ENCODE peak calls at places on chromosomes 7 and 10, in four cellular contexts. One of them, this sample, is unnamed.

GRCh38 chr7:128879939-128880746 is 17.5 kb downstream of the ATP6V1F start:
- DNase-seq in esophagus muscularis mucosa: no peak
- DNase-seq in naive thymus-derived CD8-positive, alpha-beta T cell: no peak
- DNase-seq in activated T-helper 1 cell treated with Interleukin-2 at 50 U/mL for 16 hours: no peak
- DNase-seq in this sample: no peak

GRCh38 chr10:78754269-78755074 is 314.3 kb upstream of the ZMIZ1 start:
- DNase-seq in esophagus muscularis mucosa: no peak
- DNase-seq in naive thymus-derived CD8-positive, alpha-beta T cell: no peak
- DNase-seq in activated T-helper 1 cell treated with Interleukin-2 at 50 U/mL for 16 hours: no peak
- DNase-seq in this sample: no peak

GRCh38 chr7:45573636-45574470 is at the start of gene ADCY1:
- DNase-seq in esophagus muscularis mucosa: no peak
- DNase-seq in naive thymus-derived CD8-positive, alpha-beta T cell: no peak
- DNase-seq in activated T-helper 1 cell treated with Interleukin-2 at 50 U/mL for 16 hours: no peak
- DNase-seq in this sample: no peak

GRCh38 chr7:69211739-69212138 is 386.5 kb upstream of the AUTS2 start:
- DNase-seq in esophagus muscularis mucosa: no peak
- DNase-seq in naive thymus-derived CD8-positive, alpha-beta T cell: no peak
- DNase-seq in activated T-helper 1 cell treated with Interleukin-2 at 50 U/mL for 16 hours: no peak
- DNase-seq in this sample: no peak

GRCh38 chr10:6044651-6045599 is 17.2 kb downstream of the IL2RA start:
- DNase-seq in esophagus muscularis mucosa: peak
- DNase-seq in naive thymus-derived CD8-positive, alpha-beta T cell: no peak
- DNase-seq in activated T-helper 1 cell treated with Interleukin-2 at 50 U/mL for 16 hours: no peak
- DNase-seq in this sample: no peak

GRCh38 chr7:26612742-26613141 is 251.6 kb downstream of the SKAP2 start:
- DNase-seq in esophagus muscularis mucosa: no peak
- DNase-seq in naive thymus-derived CD8-positive, alpha-beta T cell: no peak
- DNase-seq in activated T-helper 1 cell treated with Interleukin-2 at 50 U/mL for 16 hours: no peak
- DNase-seq in this sample: no peak

GRCh38 chr10:115953983-115954382 is 319.0 kb downstream of the GFRA1 start:
- DNase-seq in esophagus muscularis mucosa: no peak
- DNase-seq in naive thymus-derived CD8-positive, alpha-beta T cell: no peak
- DNase-seq in activated T-helper 1 cell treated with Interleukin-2 at 50 U/mL for 16 hours: no peak
- DNase-seq in this sample: no peak

GRCh38 chr7:135509839-135510602 is at the start of gene CNOT4:
- DNase-seq in esophagus muscularis mucosa: peak
- DNase-seq in naive thymus-derived CD8-positive, alpha-beta T cell: peak
- DNase-seq in activated T-helper 1 cell treated with Interleukin-2 at 50 U/mL for 16 hours: peak
- DNase-seq in this sample: peak

GRCh38 chr10:57017356-57018037 is 656.4 kb upstream of the ZWINT start:
- DNase-seq in esophagus muscularis mucosa: no peak
- DNase-seq in naive thymus-derived CD8-positive, alpha-beta T cell: no peak
- DNase-seq in activated T-helper 1 cell treated with Interleukin-2 at 50 U/mL for 16 hours: no peak
- DNase-seq in this sample: no peak

GRCh38 chr7:26616235-26616634 is 248.2 kb downstream of the SKAP2 start:
- DNase-seq in esophagus muscularis mucosa: no peak
- DNase-seq in naive thymus-derived CD8-positive, alpha-beta T cell: no peak
- DNase-seq in activated T-helper 1 cell treated with Interleukin-2 at 50 U/mL for 16 hours: no peak
- DNase-seq in this sample: no peak

GRCh38 chr10:71221586-71222202 is 9.3 kb downstream of the UNC5B start:
- DNase-seq in esophagus muscularis mucosa: no peak
- DNase-seq in naive thymus-derived CD8-positive, alpha-beta T cell: no peak
- DNase-seq in activated T-helper 1 cell treated with Interleukin-2 at 50 U/mL for 16 hours: no peak
- DNase-seq in this sample: no peak